ENCODE peak calls at places on chromosome 10, in five cellular contexts. Z, B, Y, L and V are unnamed samples.

GRCh38 chr10:118754132-118754555 is 626 bp downstream of the CACUL1 start:
- DNase-seq in Z (peak; percentile 67), L (peak; percentile 38), Y (peak; percentile 37), B (peak; percentile 27), V (peak; percentile 31)

GRCh38 chr10:89119651-89120050 is 87.5 kb downstream of the CH25H start:
- DNase-seq in B (no peak), Y (no peak), L (no peak), Z (no peak), V (no peak)

GRCh38 chr10:52172581-52172980 is 141.5 kb upstream of the DKK1 start:
- DNase-seq in Y (peak; percentile 60), B (peak; percentile 15), L (no peak), Z (no peak), V (peak; percentile 41)

GRCh38 chr10:10677479-10677878 is 340.2 kb upstream of the CELF2 start:
- DNase-seq in Z (peak; percentile 63), L (peak; percentile 43), B (peak; percentile 90), Y (peak; percentile 90), V (peak; percentile 18)

GRCh38 chr10:97428572-97428981 is 2.6 kb downstream of the PGAM1 start:
- DNase-seq in B (peak; percentile 44), Z (no peak), L (no peak), Y (peak; percentile 32), V (no peak)

GRCh38 chr10:79884006-79884405 is 57.5 kb downstream of the NUTM2E start:
- DNase-seq in B (no peak), Z (no peak), Y (peak; percentile 2), L (no peak), V (no peak)

GRCh38 chr10:50561266-50561665 is 62.5 kb downstream of the SGMS1 start:
- DNase-seq in Y (peak; percentile 98), B (peak; percentile 90), L (no peak), Z (peak; percentile 57), V (no peak)

GRCh38 chr10:44467900-44468299 is 83.0 kb upstream of the CXCL12 start:
- DNase-seq in Z (no peak), L (no peak), B (no peak), Y (no peak), V (no peak)